ENCODE peak calls at places on chromosomes 12 and 14, in nine cellular contexts. P is endothelial cell; T is NCI-H510A; L is GM13977; K is dermis blood vessel endothelial cell; W is GM19239; V is T-helper 1 cell; S is activated naive CD4-positive, alpha-beta T cell; H is WTC11. J is an unnamed sample.

GRCh38 chr12:124617615-124618014 is 50.2 kb upstream of the NCOR2 start:
- DNase-seq in H (no peak), V (no peak), L (no peak), K (no peak), S (no peak), T (peak), P (no peak), W (no peak), J (no peak)

GRCh38 chr14:68516235-68516634 is 276.6 kb downstream of the ZFP36L1 start:
- DNase-seq in S (no peak), V (no peak), T (no peak), L (no peak), H (no peak), P (no peak), W (no peak), K (no peak), J (no peak)

GRCh38 chr12:114729731-114730130 is 45.8 kb upstream of the TBX3 start:
- DNase-seq in L (no peak), V (no peak), W (no peak), H (no peak), T (no peak), P (no peak), K (no peak), S (no peak), J (no peak)

GRCh38 chr12:116954700-116955381 is 44.1 kb downstream of the FBXW8 start:
- DNase-seq in H (no peak), P (no peak), K (peak), S (no peak), V (no peak), T (no peak), L (no peak), W (no peak), J (no peak)

GRCh38 chr12:77102691-77103090 is 37.3 kb upstream of the E2F7 start:
- DNase-seq in T (no peak), P (no peak), S (no peak), W (no peak), V (no peak), K (peak), L (no peak), H (no peak), J (no peak)

GRCh38 chr14:50773632-50774541 is 57.1 kb downstream of the NIN start:
- DNase-seq in V (no peak), W (no peak), L (peak), K (peak), S (no peak), P (peak), T (peak), H (peak), J (no peak)

GRCh38 chr12:115323223-115323905 is 639.4 kb upstream of the TBX3 start:
- DNase-seq in T (no peak), P (no peak), W (no peak), L (no peak), S (no peak), K (no peak), H (no peak), V (no peak), J (no peak)

GRCh38 chr12:26126340-26127284 is 1.8 kb upstream of the BHLHE41 start:
- DNase-seq in S (no peak), K (peak), L (peak), T (peak), H (peak), P (peak), W (no peak), V (no peak), J (no peak)

GRCh38 chr12:14846878-14847580 is 3.7 kb upstream of the ART4 start:
- DNase-seq in W (no peak), K (peak), V (no peak), S (no peak), P (no peak), L (no peak), T (no peak), H (no peak), J (no peak)

GRCh38 chr12:85575115-85576096 is 260.8 kb downstream of the RASSF9 start:
- DNase-seq in K (peak), P (peak), T (peak), S (no peak), W (peak), H (peak), L (peak), V (no peak), J (peak)

GRCh38 chr14:99724939-99725773 is 41.1 kb downstream of the CYP46A1 start:
- DNase-seq in S (no peak), V (no peak), T (no peak), P (no peak), W (no peak), L (no peak), K (no peak), H (no peak), J (no peak)

GRCh38 chr12:4849024-4849594 is 60.6 kb upstream of the KCNA1 start:
- DNase-seq in W (no peak), L (peak), S (no peak), T (no peak), K (peak), V (no peak), P (no peak), H (no peak), J (no peak)

GRCh38 chr12:102511575-102511974 is 31.2 kb upstream of the IGF1 start:
- DNase-seq in H (no peak), S (no peak), V (no peak), W (no peak), P (no peak), T (no peak), L (no peak), K (no peak), J (no peak)

GRCh38 chr14:75917322-75918251 is 64.2 kb downstream of the TGFB3 start:
- DNase-seq in V (no peak), T (no peak), P (no peak), K (no peak), W (no peak), S (no peak), L (no peak), H (no peak), J (no peak)

GRCh38 chr12:24931666-24932405 is 17.1 kb downstream of the BCAT1 start:
- DNase-seq in L (peak), V (no peak), P (no peak), W (no peak), H (no peak), S (no peak), K (peak), T (no peak), J (peak)

GRCh38 chr12:21305666-21306065 is 29.1 kb downstream of the SLCO1A2 start:
- DNase-seq in P (no peak), T (no peak), H (no peak), L (no peak), W (no peak), V (no peak), S (no peak), K (no peak), J (no peak)

GRCh38 chr12:55142896-55143870 is 17.0 kb downstream of the OR9K2 start:
- DNase-seq in K (peak), T (peak), S (peak), L (peak), H (peak), V (peak), P (peak), W (peak), J (no peak)

GRCh38 chr14:106838991-106839769 is 1312.8 kb downstream of the TMEM121 start:
- DNase-seq in T (no peak), P (no peak), V (no peak), L (no peak), W (no peak), K (no peak), H (no peak), S (no peak), J (no peak)

GRCh38 chr12:123713398-123714301 is 1.5 kb downstream of the ATP6V0A2 start:
- DNase-seq in W (no peak), T (peak), P (no peak), S (no peak), L (peak), V (no peak), K (peak), H (no peak), J (no peak)

GRCh38 chr14:69154779-69155178 is 1.9 kb upstream of the DCAF5 start:
- DNase-seq in P (no peak), S (no peak), T (peak), L (no peak), W (no peak), H (no peak), K (no peak), V (no peak), J (no peak)

GRCh38 chr14:22379727-22380126 is 209.3 kb downstream of the DAD1 start:
- DNase-seq in S (no peak), V (no peak), W (no peak), L (no peak), K (no peak), T (no peak), P (no peak), H (no peak), J (no peak)

GRCh38 chr14:51962678-51963077 is 26.7 kb upstream of the RTRAF start:
- DNase-seq in K (no peak), S (no peak), V (no peak), P (no peak), T (no peak), L (no peak), W (no peak), H (no peak), J (no peak)

GRCh38 chr12:125503128-125503527 is 437.9 kb downstream of the AACS start:
- DNase-seq in S (no peak), H (no peak), W (no peak), P (no peak), V (no peak), T (no peak), L (no peak), K (no peak), J (no peak)

GRCh38 chr12:128783129-128783574 is 40.6 kb downstream of the SLC15A4 start:
- DNase-seq in K (no peak), L (peak), W (no peak), V (no peak), P (no peak), T (no peak), H (no peak), S (no peak), J (no peak)

GRCh38 chr14:83255015-83255726 is 1721.5 kb upstream of the SEL1L start:
- DNase-seq in K (no peak), W (peak), S (no peak), H (no peak), T (no peak), V (no peak), L (no peak), P (no peak), J (peak)

GRCh38 chr12:128971802-128972201 is 118.5 kb downstream of the GLT1D1 start:
- DNase-seq in S (no peak), V (no peak), P (no peak), H (no peak), W (no peak), L (no peak), K (no peak), T (peak), J (no peak)

GRCh38 chr12:20269352-20270067 is 98.8 kb upstream of the PDE3A start:
- DNase-seq in V (no peak), P (no peak), S (no peak), K (no peak), L (no peak), W (no peak), H (no peak), T (no peak), J (no peak)

J was measured in GM12878.